ENCODE peak calls at places on chromosome 17, in five cellular contexts. O is HFF-Myc, T is KBM-7, D is dorsolateral prefrontal cortex, E is NCI-H748 treated with DMSO at 0.1 percent for 48 hours. I is an unnamed sample.

GRCh38 chr17:62178579-62178978 is 113.5 kb upstream of the MED13 start:
- DNase-seq in O (no peak), T (no peak), D (no peak), E (no peak), I (no peak)

GRCh38 chr17:82216301-82217119 is 3.9 kb upstream of the CCDC57 start:
- DNase-seq in O (peak), T (peak), D (peak), E (no peak), I (peak)

GRCh38 chr17:62882878-62883277 is 74.8 kb upstream of the MARCHF10 start:
- DNase-seq in O (no peak), T (no peak), D (no peak), E (no peak), I (no peak)

GRCh38 chr17:7136266-7136877 is 21.8 kb upstream of the ASGR2 start:
- DNase-seq in O (peak), T (peak), D (peak), E (peak), I (no peak)

GRCh38 chr17:27840688-27841087 is 40.4 kb upstream of the NOS2 start:
- DNase-seq in O (no peak), T (no peak), D (no peak), E (no peak), I (no peak)

GRCh38 chr17:45971698-45972141 is 27.3 kb upstream of the STH start:
- DNase-seq in O (no peak), T (no peak), D (no peak), E (no peak), I (no peak)

GRCh38 chr17:36665417-36665816 is 64.0 kb downstream of the MRM1 start:
- DNase-seq in O (no peak), T (no peak), D (no peak), E (no peak), I (no peak)

GRCh38 chr17:44971776-44972483 is 3.8 kb upstream of the C1QL1 start:
- DNase-seq in O (no peak), T (no peak), D (no peak), E (no peak), I (no peak)

GRCh38 chr17:41595585-41595984 is 8.9 kb upstream of the KRT14 start:
- DNase-seq in O (no peak), T (no peak), D (no peak), E (no peak), I (no peak)

GRCh38 chr17:43562679-43563146 is 16.6 kb upstream of the ETV4 start:
- DNase-seq in O (no peak), T (no peak), D (no peak), E (no peak), I (no peak)

GRCh38 chr17:31684901-31685300 is 174.1 kb downstream of the COPRS start:
- DNase-seq in O (no peak), T (no peak), D (no peak), E (no peak), I (no peak)

GRCh38 chr17:42670199-42670924 is 6.4 kb downstream of the PLEKHH3 start:
- DNase-seq in O (no peak), T (no peak), D (no peak), E (no peak), I (peak)

I was measured in GM12892.